ENCODE peak calls at places on chromosomes 5 and 9, in six cellular contexts. H is left lung, A is astrocyte of the cerebellum, F is AG04449, X is lower lobe of right lung, M is NCI-H510A treated with DMSO at 0.1 percent for 48 hours. V is an unnamed sample.

GRCh38 chr9:27413507-27414214 is 110.4 kb upstream of the IFNK start:
- DNase-seq in X (no peak), A (no peak), M (no peak), H (no peak), F (no peak), V (no peak)

GRCh38 chr5:125088522-125089105 is 342.2 kb upstream of the ZNF608 start:
- DNase-seq in H (peak; percentile 70), A (no peak), M (no peak), X (no peak), F (no peak), V (no peak)

GRCh38 chr5:106205916-106206571 is 1464.7 kb downstream of the EFNA5 start:
- DNase-seq in M (no peak), X (no peak), H (peak; percentile 61), A (no peak), F (no peak), V (no peak)

GRCh38 chr9:75880556-75880955 is 9.9 kb upstream of the PCSK5 start:
- DNase-seq in M (no peak), A (no peak), F (no peak), H (no peak), X (no peak), V (no peak)

GRCh38 chr5:20537911-20538310 is 549.9 kb upstream of the CDH18 start:
- DNase-seq in F (no peak), H (no peak), A (no peak), X (no peak), M (no peak), V (no peak)

GRCh38 chr5:132489871-132490483 is 596 bp downstream of the IRF1 start:
- DNase-seq in M (no peak), A (no peak), F (no peak), H (peak; percentile 91), X (peak; percentile 83), V (peak; percentile 84)

GRCh38 chr9:100346836-100347235 is 5.9 kb downstream of the TEX10 start:
- DNase-seq in X (no peak), A (no peak), H (no peak), M (no peak), F (no peak), V (no peak)

GRCh38 chr5:26121343-26121742 is 917.0 kb downstream of the CDH9 start:
- DNase-seq in X (no peak), H (no peak), A (no peak), M (no peak), F (no peak), V (no peak)

V was measured in suprapubic skin.